ENCODE peak calls at places on chromosome 18, in nine cellular contexts. X is right cardiac atrium, A is GM06990, T is NCI-H510A treated with DMSO at 0.1 percent for 48 hours, R is osteocyte, K is NCI-H748 treated with DMSO at 0.1 percent for 48 hours, Q is fibroblast of mammary gland, B is tibial nerve, F is glomerular endothelial cell. C is an unnamed sample.

GRCh38 chr18:59662008-59662701 is 35.1 kb downstream of the CCBE1 start:
- DNase-seq in X (no peak), A (no peak), T (no peak), R (no peak), K (no peak), Q (peak; percentile 23), B (no peak), F (no peak), C (no peak)

GRCh38 chr18:73756256-73757091 is 391.2 kb downstream of the FBXO15 start:
- DNase-seq in X (no peak), A (no peak), T (peak; percentile 100), R (no peak), K (peak; percentile 87), Q (no peak), B (no peak), F (no peak), C (peak; percentile 27)

GRCh38 chr18:10421859-10422258 is 32.6 kb upstream of the APCDD1 start:
- DNase-seq in X (no peak), A (no peak), T (no peak), R (peak; percentile 60), K (no peak), Q (peak; percentile 70), B (no peak), F (no peak), C (no peak)

GRCh38 chr18:48164701-48165100 is 234.2 kb upstream of the SMAD2 start:
- DNase-seq in X (no peak), A (no peak), T (no peak), R (no peak), K (no peak), Q (no peak), B (no peak), F (no peak), C (no peak)

GRCh38 chr18:31722369-31722957 is 38.1 kb upstream of the B4GALT6 start:
- DNase-seq in X (peak; percentile 90), A (no peak), T (peak; percentile 89), R (peak; percentile 91), K (peak; percentile 53), Q (peak; percentile 79), B (peak; percentile 76), F (peak; percentile 64), C (peak; percentile 40)

GRCh38 chr18:29711931-29712330 is 1330.6 kb downstream of the DSC3 start:
- DNase-seq in X (no peak), A (no peak), T (no peak), R (no peak), K (no peak), Q (no peak), B (no peak), F (no peak), C (peak; percentile 45)

GRCh38 chr18:10745971-10746370 is 220.1 kb downstream of the NAPG start:
- DNase-seq in X (no peak), A (no peak), T (no peak), R (no peak), K (no peak), Q (no peak), B (no peak), F (no peak), C (no peak)

GRCh38 chr18:46705521-46705920 is 48.5 kb upstream of the LOXHD1 start:
- DNase-seq in X (no peak), A (no peak), T (no peak), R (no peak), K (no peak), Q (no peak), B (no peak), F (no peak), C (no peak)

GRCh38 chr18:59613903-59614302 is 83.3 kb downstream of the CCBE1 start:
- DNase-seq in X (no peak), A (no peak), T (no peak), R (no peak), K (no peak), Q (no peak), B (no peak), F (no peak), C (no peak)

GRCh38 chr18:493974-494601 is 6.4 kb downstream of the COLEC12 start:
- DNase-seq in X (no peak), A (no peak), T (no peak), R (no peak), K (no peak), Q (peak; percentile 58), B (no peak), F (no peak), C (no peak)

GRCh38 chr18:32257073-32257780 is 67.4 kb downstream of the MEP1B start:
- DNase-seq in X (no peak), A (no peak), T (no peak), R (no peak), K (no peak), Q (no peak), B (no peak), F (no peak), C (no peak)

GRCh38 chr18:79923896-79924585 is 27.4 kb downstream of the SLC66A2 start:
- DNase-seq in X (no peak), A (no peak), T (no peak), R (peak; percentile 71), K (no peak), Q (no peak), B (no peak), F (no peak), C (no peak)

GRCh38 chr18:13137041-13137938 is 81.3 kb upstream of the LDLRAD4 start:
- DNase-seq in X (peak; percentile 77), A (peak; percentile 74), T (no peak), R (no peak), K (no peak), Q (no peak), B (no peak), F (no peak), C (peak; percentile 5)

GRCh38 chr18:961644-962355 is 57.1 kb downstream of the ADCYAP1 start:
- DNase-seq in X (peak; percentile 55), A (peak; percentile 18), T (peak; percentile 23), R (no peak), K (peak; percentile 45), Q (peak; percentile 54), B (no peak), F (peak; percentile 18), C (no peak)

GRCh38 chr18:623760-624620 is 27.2 kb downstream of the CLUL1 start:
- DNase-seq in X (peak; percentile 86), A (peak; percentile 35), T (peak; percentile 70), R (peak; percentile 88), K (peak; percentile 9), Q (peak; percentile 81), B (peak; percentile 43), F (peak; percentile 50), C (peak; percentile 8)

GRCh38 chr18:25739356-25739755 is 351.1 kb downstream of the SS18 start:
- DNase-seq in X (no peak), A (no peak), T (no peak), R (no peak), K (no peak), Q (no peak), B (no peak), F (no peak), C (no peak)

GRCh38 chr18:34976899-34977786 is 64.1 kb upstream of the MAPRE2 start:
- DNase-seq in X (peak; percentile 90), A (peak; percentile 66), T (peak; percentile 84), R (peak; percentile 90), K (peak; percentile 79), Q (peak; percentile 20), B (peak; percentile 28), F (no peak), C (peak; percentile 47)

GRCh38 chr18:9147440-9148238 is 11.1 kb downstream of the ANKRD12 start:
- DNase-seq in X (no peak), A (peak; percentile 73), T (peak; percentile 76), R (no peak), K (no peak), Q (peak; percentile 83), B (no peak), F (peak; percentile 54), C (no peak)